ENCODE peak calls at places on chromosomes 12 and 14, in six cellular contexts. C, F, T, A, J and E are unnamed samples.

GRCh38 chr12:100793182-100793581 is 1.4 kb upstream of the ANO4 start:
- DNase-seq in T (no peak), F (no peak), C (peak), J (no peak), A (peak), E (peak)

GRCh38 chr14:22112004-22112403 is 438.4 kb upstream of the OR4E1 start:
- DNase-seq in C (no peak), J (no peak), A (no peak), T (no peak), F (no peak), E (no peak)

GRCh38 chr12:68269727-68270126 is 16.3 kb upstream of the IL22 start:
- DNase-seq in C (no peak), J (no peak), T (no peak), F (no peak), A (no peak), E (no peak)

GRCh38 chr12:94781835-94782234 is 131.5 kb upstream of the TMCC3 start:
- DNase-seq in C (no peak), A (no peak), T (no peak), F (no peak), J (no peak), E (no peak)

GRCh38 chr12:103102225-103102744 is 144.8 kb downstream of the ASCL1 start:
- DNase-seq in J (no peak), T (no peak), A (no peak), F (no peak), C (no peak), E (no peak)

GRCh38 chr12:100234591-100235304 is 32.1 kb downstream of the DEPDC4 start:
- DNase-seq in T (no peak), J (no peak), A (peak), C (peak), F (no peak), E (no peak)

GRCh38 chr14:64937821-64938193 is 4.7 kb downstream of the GPX2 start:
- DNase-seq in F (no peak), T (no peak), J (no peak), C (peak), A (no peak), E (no peak)

GRCh38 chr12:19410211-19410610 is 29.1 kb upstream of the AEBP2 start:
- DNase-seq in A (no peak), J (no peak), C (no peak), F (no peak), T (no peak), E (no peak)

GRCh38 chr12:101696477-101697196 is 803 bp upstream of the CHPT1 start:
- DNase-seq in J (no peak), F (no peak), A (no peak), C (no peak), T (peak), E (peak)

GRCh38 chr12:111185206-111185888 is 183.5 kb downstream of the PHETA1 start:
- DNase-seq in F (no peak), J (no peak), C (no peak), A (no peak), T (no peak), E (no peak)

GRCh38 chr12:110896559-110896958 is 23.8 kb downstream of the MYL2 start:
- DNase-seq in C (peak), T (no peak), J (no peak), A (no peak), F (no peak), E (no peak)

GRCh38 chr12:106345739-106346138 is 11.8 kb upstream of the POLR3B start:
- DNase-seq in F (no peak), A (peak), J (no peak), T (no peak), C (peak), E (no peak)

GRCh38 chr12:108826115-108826806 is 31.1 kb downstream of the SSH1 start:
- DNase-seq in A (peak), T (peak), C (no peak), J (peak), F (no peak), E (peak)

GRCh38 chr14:104147346-104148125 is 9.1 kb downstream of the KIF26A start:
- DNase-seq in C (no peak), A (no peak), F (no peak), T (no peak), J (no peak), E (no peak)